ENCODE peak calls at places on chromosomes 7 and 10, in four cellular contexts. A, T, R and S are unnamed samples.

GRCh38 chr7:56091591-56091990 is 1.2 kb downstream of the PHKG1 start:
- DNase-seq in A (no peak), T (no peak), R (no peak), S (no peak)

GRCh38 chr10:72567884-72568283 is 58.0 kb downstream of the MICU1 start:
- DNase-seq in A (peak; percentile 41), T (no peak), R (peak; percentile 11), S (peak; percentile 43)

GRCh38 chr10:123935680-123936079 is 44.1 kb upstream of the CPXM2 start:
- DNase-seq in A (no peak), T (no peak), R (no peak), S (no peak)

GRCh38 chr10:117470733-117471132 is 71.8 kb upstream of the EMX2 start:
- DNase-seq in A (no peak), T (no peak), R (no peak), S (no peak)

GRCh38 chr10:125639846-125640245 is 43.1 kb downstream of the TEX36 start:
- DNase-seq in A (no peak), T (no peak), R (no peak), S (no peak)

GRCh38 chr10:102668312-102669110 is 24.2 kb downstream of the TRIM8 start:
- DNase-seq in A (no peak), T (no peak), R (no peak), S (no peak)

GRCh38 chr7:45574521-45575500 is 643 bp downstream of the ADCY1 start:
- DNase-seq in A (no peak), T (no peak), R (peak; percentile 35), S (peak; percentile 77)

GRCh38 chr7:139914306-139914747 is 85.3 kb downstream of the TBXAS1 start:
- DNase-seq in A (peak; percentile 62), T (no peak), R (no peak), S (no peak)

GRCh38 chr7:139044813-139045794 is 9.3 kb upstream of the ZC3HAV1L start:
- DNase-seq in A (peak; percentile 64), T (no peak), R (no peak), S (no peak)

GRCh38 chr10:27038168-27038567 is 62.1 kb downstream of the ANKRD26 start:
- DNase-seq in A (no peak), T (no peak), R (no peak), S (no peak)

GRCh38 chr10:101576229-101576863 is 11.7 kb downstream of the POLL start:
- DNase-seq in A (peak; percentile 34), T (no peak), R (no peak), S (no peak)

GRCh38 chr7:157294773-157295172 is 42.0 kb upstream of the DNAJB6 start:
- DNase-seq in A (no peak), T (no peak), R (no peak), S (no peak)

GRCh38 chr10:101840102-101840684 is 3.4 kb downstream of the KCNIP2 start:
- DNase-seq in A (peak; percentile 19), T (no peak), R (no peak), S (no peak)

GRCh38 chr10:86211691-86212390 is 154.8 kb downstream of the GRID1 start:
- DNase-seq in A (no peak), T (no peak), R (no peak), S (no peak)

GRCh38 chr10:71086439-71087080 is 125.8 kb upstream of the UNC5B start:
- DNase-seq in A (no peak), T (no peak), R (no peak), S (no peak)

GRCh38 chr10:115049957-115050356 is 43.2 kb upstream of the ATRNL1 start:
- DNase-seq in A (no peak), T (no peak), R (peak; percentile 13), S (no peak)

GRCh38 chr7:88040694-88041093 is 106.6 kb downstream of the ADAM22 start:
- DNase-seq in A (no peak), T (no peak), R (no peak), S (no peak)
- TF ChIP-seq TARDBP in A (no peak), T (no peak), R (no peak), S (no peak)

GRCh38 chr10:43980715-43981114 is 332.0 kb upstream of the ZNF32 start:
- DNase-seq in A (no peak), T (no peak), R (no peak), S (no peak)

GRCh38 chr10:43981696-43982095 is 333.0 kb upstream of the ZNF32 start:
- DNase-seq in A (no peak), T (no peak), R (no peak), S (no peak)

GRCh38 chr10:43980313-43980712 is 331.6 kb upstream of the ZNF32 start:
- DNase-seq in A (no peak), T (no peak), R (no peak), S (no peak)

GRCh38 chr10:43982250-43982649 is 333.6 kb upstream of the ZNF32 start:
- DNase-seq in A (no peak), T (no peak), R (no peak), S (no peak)

GRCh38 chr10:43981232-43981631 is 332.6 kb upstream of the ZNF32 start:
- DNase-seq in A (no peak), T (no peak), R (no peak), S (no peak)
- TF ChIP-seq TARDBP in A (no peak), T (no peak), R (no peak), S (no peak)

GRCh38 chr10:80458638-80459037 is 4.5 kb downstream of the TSPAN14 start:
- DNase-seq in A (no peak), T (no peak), R (no peak), S (no peak)

GRCh38 chr10:80459047-80459865 is 5.1 kb downstream of the TSPAN14 start:
- DNase-seq in A (peak; percentile 87), T (peak; percentile 73), R (no peak), S (no peak)

GRCh38 chr10:80458263-80458625 is 4.1 kb downstream of the TSPAN14 start:
- DNase-seq in A (no peak), T (no peak), R (no peak), S (no peak)

GRCh38 chr10:80455461-80456345 is 1.6 kb downstream of the TSPAN14 start:
- DNase-seq in A (no peak), T (no peak), R (no peak), S (no peak)

DNA sequence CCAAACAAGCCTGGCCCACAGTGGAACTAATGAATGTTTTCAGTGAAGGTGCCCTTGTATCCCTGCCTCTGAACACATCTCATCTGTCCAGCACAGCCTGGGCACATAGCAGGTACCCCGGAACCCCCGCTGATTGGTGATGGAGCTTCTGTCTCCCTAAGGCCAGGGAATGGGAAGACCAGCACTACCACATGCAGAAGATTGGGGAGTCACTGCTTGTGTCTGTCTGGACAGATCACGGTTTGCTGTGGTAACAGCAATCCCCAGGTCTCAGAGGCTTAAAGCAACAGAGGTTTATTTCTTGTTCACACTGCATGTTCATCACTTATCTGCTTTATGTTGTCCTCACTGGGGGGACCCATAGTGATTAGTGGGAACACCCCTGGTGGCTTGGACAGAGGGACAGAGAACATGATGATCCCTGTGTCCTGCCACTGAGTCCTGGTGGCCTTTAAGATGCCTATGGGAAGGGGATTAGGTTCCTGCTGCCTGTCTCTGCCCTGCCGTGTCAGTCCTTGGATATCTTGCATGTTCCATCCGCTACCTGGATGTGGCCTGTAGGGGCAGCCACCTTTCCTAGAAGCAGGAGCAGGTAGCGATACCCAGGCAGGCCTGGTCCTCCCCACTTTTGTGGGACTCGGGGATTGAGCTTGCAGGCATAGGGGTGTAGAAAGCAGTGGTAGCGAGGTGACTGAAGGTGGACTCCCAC is 3.6 kb downstream of the TSPAN14 start:
- DNase-seq in A (no peak), T (no peak), R (peak; percentile 33), S (no peak)
- TF ChIP-seq TARDBP in A (no peak), T (no peak), R (no peak), S (no peak)

GRCh38 chr7:130909161-130909836 is 175.3 kb upstream of the KLF14 start:
- DNase-seq in A (no peak), T (no peak), R (no peak), S (no peak)

GRCh38 chr7:130909881-130910672 is 176.1 kb upstream of the KLF14 start:
- DNase-seq in A (no peak), T (no peak), R (no peak), S (no peak)

GRCh38 chr7:130907439-130907838 is 173.4 kb upstream of the KLF14 start:
- DNase-seq in A (no peak), T (no peak), R (no peak), S (no peak)

GRCh38 chr7:130906575-130906974 is 172.6 kb upstream of the KLF14 start:
- DNase-seq in A (no peak), T (no peak), R (no peak), S (no peak)

GRCh38 chr7:130908345-130909160 is 174.5 kb upstream of the KLF14 start:
- DNase-seq in A (no peak), T (no peak), R (no peak), S (no peak)
- TF ChIP-seq TARDBP in A (no peak), T (no peak), R (no peak), S (no peak)

DNA sequence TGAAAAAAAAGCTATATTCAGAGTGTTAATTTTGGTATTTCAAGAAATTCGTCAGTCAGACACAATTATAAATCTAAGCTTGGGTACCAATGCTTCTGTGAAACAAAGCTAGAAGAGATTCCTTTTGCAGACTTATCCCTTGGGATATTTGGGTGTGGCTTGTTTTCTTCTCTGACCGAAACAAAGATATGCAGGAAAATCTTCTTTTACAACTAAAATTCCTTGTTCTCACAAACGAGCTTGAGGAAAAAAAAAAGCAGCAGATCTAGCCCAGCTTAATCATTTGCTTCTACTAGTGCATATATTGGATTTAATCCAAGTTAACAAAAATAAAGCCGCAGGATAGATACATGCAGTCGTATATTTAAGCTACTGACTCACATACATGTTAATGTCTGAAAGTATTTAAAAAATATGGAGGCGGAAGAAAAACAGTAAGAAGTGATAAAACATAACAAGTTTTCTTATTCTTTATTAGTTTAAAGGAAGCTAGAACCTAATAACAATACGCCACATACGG is 104.2 kb downstream of the PRTFDC1 start:
- DNase-seq in A (no peak), T (no peak), R (no peak), S (no peak)
- TF ChIP-seq TARDBP in A (no peak), T (no peak), R (no peak), S (no peak)

GRCh38 chr10:110304394-110304779 is 333 bp downstream of the SMNDC1 start:
- DNase-seq in A (no peak), T (no peak), R (no peak), S (no peak)
- TF ChIP-seq TARDBP in A (no peak), T (no peak), R (no peak), S (no peak)

DNA sequence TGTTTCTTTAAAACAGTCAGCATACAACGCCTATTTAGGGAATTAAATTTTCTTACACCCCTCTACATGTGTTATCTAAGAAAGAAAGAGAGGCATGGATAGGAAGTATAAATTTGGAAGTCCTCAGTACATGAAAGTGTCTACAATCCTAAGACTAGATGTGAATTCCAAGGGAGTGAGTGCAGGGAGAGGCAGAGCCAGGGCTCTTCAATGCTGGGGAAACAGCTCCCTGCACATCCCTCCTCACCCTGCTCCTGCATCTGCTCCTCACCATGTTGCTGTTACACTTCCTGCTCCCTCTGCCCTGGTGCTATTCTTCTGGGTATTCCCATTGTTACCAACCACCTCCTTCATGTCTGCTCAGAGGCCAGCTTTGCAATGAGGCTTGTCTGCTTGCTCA is 229.1 kb upstream of the AKR1E2 start:
- DNase-seq in A (no peak), T (no peak), R (no peak), S (no peak)
- TF ChIP-seq TARDBP in A (no peak), T (no peak), R (no peak), S (no peak)